ENCODE peak calls at places on chromosomes 4 and X, in six cellular contexts. One of them, this sample, is unnamed.

GRCh38 chrX:2559124-2559523 is 58.3 kb upstream of the DHRSX start:
- DNase-seq in HT-29: no peak
- DNase-seq in stimulated activated CD4-positive, alpha-beta T cell treated with anti-CD3 and anti-CD28 coated beads, Interleukin-1b, Interleukin-23, amount 100 ng/mL, for 1 hour: no peak
- DNase-seq in effector memory CD8-positive, alpha-beta T cell: no peak
- DNase-seq in WTC11: no peak
- DNase-seq in glutamatergic neuron: no peak
- DNase-seq in this sample: no peak

GRCh38 chr4:99383833-99384392 is 31.4 kb upstream of the ADH1C start:
- DNase-seq in HT-29: no peak
- DNase-seq in stimulated activated CD4-positive, alpha-beta T cell treated with anti-CD3 and anti-CD28 coated beads, Interleukin-1b, Interleukin-23, amount 100 ng/mL, for 1 hour: no peak
- DNase-seq in effector memory CD8-positive, alpha-beta T cell: no peak
- DNase-seq in WTC11: no peak
- DNase-seq in glutamatergic neuron: no peak
- DNase-seq in this sample: no peak

GRCh38 chr4:5757536-5757935 is 46.5 kb downstream of the EVC start:
- DNase-seq in HT-29: no peak
- DNase-seq in stimulated activated CD4-positive, alpha-beta T cell treated with anti-CD3 and anti-CD28 coated beads, Interleukin-1b, Interleukin-23, amount 100 ng/mL, for 1 hour: no peak
- DNase-seq in effector memory CD8-positive, alpha-beta T cell: no peak
- DNase-seq in WTC11: no peak
- DNase-seq in glutamatergic neuron: no peak
- DNase-seq in this sample: no peak

GRCh38 chr4:26819026-26819425 is 41.6 kb upstream of the STIM2 start:
- DNase-seq in HT-29: no peak
- DNase-seq in stimulated activated CD4-positive, alpha-beta T cell treated with anti-CD3 and anti-CD28 coated beads, Interleukin-1b, Interleukin-23, amount 100 ng/mL, for 1 hour: no peak
- DNase-seq in effector memory CD8-positive, alpha-beta T cell: no peak
- DNase-seq in WTC11: no peak
- DNase-seq in glutamatergic neuron: no peak
- DNase-seq in this sample: no peak

GRCh38 chr4:72208421-72209075 is 176.7 kb downstream of the NPFFR2 start:
- DNase-seq in HT-29: peak; percentile 35
- DNase-seq in stimulated activated CD4-positive, alpha-beta T cell treated with anti-CD3 and anti-CD28 coated beads, Interleukin-1b, Interleukin-23, amount 100 ng/mL, for 1 hour: no peak
- DNase-seq in effector memory CD8-positive, alpha-beta T cell: no peak
- DNase-seq in WTC11: no peak
- DNase-seq in glutamatergic neuron: no peak
- DNase-seq in this sample: no peak

GRCh38 chr4:140135529-140136021 is 18.4 kb downstream of the MAML3 start:
- DNase-seq in HT-29: no peak
- DNase-seq in stimulated activated CD4-positive, alpha-beta T cell treated with anti-CD3 and anti-CD28 coated beads, Interleukin-1b, Interleukin-23, amount 100 ng/mL, for 1 hour: no peak
- DNase-seq in effector memory CD8-positive, alpha-beta T cell: no peak
- DNase-seq in WTC11: no peak
- DNase-seq in glutamatergic neuron: peak; percentile 60
- DNase-seq in this sample: peak; percentile 57

GRCh38 chrX:38768079-38768478 is 33.2 kb upstream of the MID1IP1 start:
- DNase-seq in HT-29: peak; percentile 23
- DNase-seq in stimulated activated CD4-positive, alpha-beta T cell treated with anti-CD3 and anti-CD28 coated beads, Interleukin-1b, Interleukin-23, amount 100 ng/mL, for 1 hour: no peak
- DNase-seq in effector memory CD8-positive, alpha-beta T cell: no peak
- DNase-seq in WTC11: no peak
- DNase-seq in glutamatergic neuron: no peak
- DNase-seq in this sample: peak; percentile 8

GRCh38 chrX:154809939-154810665 is 4.8 kb upstream of the MPP1 start:
- DNase-seq in HT-29: no peak
- DNase-seq in stimulated activated CD4-positive, alpha-beta T cell treated with anti-CD3 and anti-CD28 coated beads, Interleukin-1b, Interleukin-23, amount 100 ng/mL, for 1 hour: no peak
- DNase-seq in effector memory CD8-positive, alpha-beta T cell: no peak
- DNase-seq in WTC11: no peak
- DNase-seq in glutamatergic neuron: no peak
- DNase-seq in this sample: no peak

GRCh38 chr4:43693876-43694275 is 754.7 kb downstream of the KCTD8 start:
- DNase-seq in HT-29: no peak
- DNase-seq in stimulated activated CD4-positive, alpha-beta T cell treated with anti-CD3 and anti-CD28 coated beads, Interleukin-1b, Interleukin-23, amount 100 ng/mL, for 1 hour: no peak
- DNase-seq in effector memory CD8-positive, alpha-beta T cell: no peak
- DNase-seq in WTC11: no peak
- DNase-seq in glutamatergic neuron: no peak
- DNase-seq in this sample: no peak

GRCh38 chrX:5586726-5587125 is 641.9 kb downstream of the NLGN4X start:
- DNase-seq in HT-29: no peak
- DNase-seq in stimulated activated CD4-positive, alpha-beta T cell treated with anti-CD3 and anti-CD28 coated beads, Interleukin-1b, Interleukin-23, amount 100 ng/mL, for 1 hour: no peak
- DNase-seq in effector memory CD8-positive, alpha-beta T cell: no peak
- DNase-seq in WTC11: no peak
- DNase-seq in glutamatergic neuron: no peak
- DNase-seq in this sample: no peak

GRCh38 chr4:108097990-108098553 is 70.7 kb downstream of the LEF1 start:
- DNase-seq in HT-29: no peak
- DNase-seq in stimulated activated CD4-positive, alpha-beta T cell treated with anti-CD3 and anti-CD28 coated beads, Interleukin-1b, Interleukin-23, amount 100 ng/mL, for 1 hour: no peak
- DNase-seq in effector memory CD8-positive, alpha-beta T cell: no peak
- DNase-seq in WTC11: no peak
- DNase-seq in glutamatergic neuron: no peak
- DNase-seq in this sample: no peak

GRCh38 chr4:121252224-121252806 is 88.2 kb upstream of the TNIP3 start:
- DNase-seq in HT-29: peak; percentile 86
- DNase-seq in stimulated activated CD4-positive, alpha-beta T cell treated with anti-CD3 and anti-CD28 coated beads, Interleukin-1b, Interleukin-23, amount 100 ng/mL, for 1 hour: peak; percentile 20
- DNase-seq in effector memory CD8-positive, alpha-beta T cell: peak; percentile 51
- DNase-seq in WTC11: peak; percentile 73
- DNase-seq in glutamatergic neuron: peak; percentile 81
- DNase-seq in this sample: peak; percentile 42

GRCh38 chr4:71074452-71075299 is 81.2 kb downstream of the DCK start:
- DNase-seq in HT-29: no peak
- DNase-seq in stimulated activated CD4-positive, alpha-beta T cell treated with anti-CD3 and anti-CD28 coated beads, Interleukin-1b, Interleukin-23, amount 100 ng/mL, for 1 hour: no peak
- DNase-seq in effector memory CD8-positive, alpha-beta T cell: no peak
- DNase-seq in WTC11: no peak
- DNase-seq in glutamatergic neuron: no peak
- DNase-seq in this sample: no peak

This sample was measured in NCI-H510A treated with DMSO at 0.1 percent for 48 hours.